ENCODE peak calls at places on chromosomes 1 and 21, in seven cellular contexts. J is fibroblast of mammary gland, B is neuronal stem cell, Y is bronchial epithelial cell, I is cortex of kidney, E is aorta, C is RCC 7860. Q is an unnamed sample.

GRCh38 chr21:40053007-40053406 is 185.8 kb downstream of the PCP4 start:
- DNase-seq in C (no peak), E (peak), J (no peak), Y (no peak), I (no peak), B (no peak), Q (no peak)

GRCh38 chr1:98104285-98104684 is 183.5 kb upstream of the DPYD start:
- DNase-seq in E (no peak), B (no peak), J (peak), C (no peak), I (no peak), Y (peak), Q (peak)

GRCh38 chr1:245858683-245859509 is 648.2 kb downstream of the SMYD3 start:
- DNase-seq in I (no peak), E (no peak), C (peak), B (no peak), J (peak), Y (peak), Q (peak)

GRCh38 chr1:217369271-217369981 is 261.5 kb downstream of the GPATCH2 start:
- DNase-seq in Y (peak), J (no peak), E (no peak), C (no peak), I (no peak), B (no peak), Q (no peak)

GRCh38 chr1:232728507-232729263 is 76.5 kb upstream of the MAP10 start:
- DNase-seq in J (peak), B (no peak), I (no peak), Y (no peak), C (no peak), E (no peak), Q (peak)

GRCh38 chr1:160328171-160328570 is 14.9 kb downstream of the COPA start:
- DNase-seq in I (no peak), J (no peak), B (peak), E (no peak), C (no peak), Y (no peak), Q (no peak)

GRCh38 chr1:43958351-43959255 is 11.2 kb upstream of the DPH2 start:
- DNase-seq in B (no peak), E (no peak), Y (no peak), C (no peak), I (no peak), J (no peak), Q (no peak)

GRCh38 chr1:29998686-29999085 is 724.7 kb downstream of the MATN1 start:
- DNase-seq in Y (no peak), E (no peak), J (no peak), B (no peak), I (no peak), C (no peak), Q (no peak)

GRCh38 chr1:202578565-202578964 is 131.7 kb downstream of the SYT2 start:
- DNase-seq in J (peak), C (no peak), I (no peak), Y (no peak), E (no peak), B (no peak), Q (no peak)

GRCh38 chr1:23529146-23530088 is 1.6 kb downstream of the E2F2 start:
- DNase-seq in I (no peak), J (no peak), C (no peak), E (no peak), B (no peak), Y (no peak), Q (peak)

GRCh38 chr1:152392909-152393308 is 21.2 kb downstream of the CRNN start:
- DNase-seq in I (no peak), B (no peak), E (no peak), C (no peak), J (no peak), Y (peak), Q (no peak)

GRCh38 chr1:34164510-34165381 is at the start of gene CSMD2:
- DNase-seq in J (peak), E (peak), B (peak), Y (peak), I (no peak), C (no peak), Q (peak)

GRCh38 chr1:241637604-241638003 is 2.6 kb downstream of the CHML start:
- DNase-seq in Y (peak), E (no peak), B (no peak), J (peak), I (no peak), C (no peak), Q (no peak)

Q was measured in RPMI7951.